ENCODE peak calls at places on chromosomes 2 and 18, in six cellular contexts. V is cardiac muscle cell, D is bronchial epithelial cell, Z is spleen, M is BJ, N is stomach. W is an unnamed sample. For H3K36me3, the result is how much of the 10 kb centered on the place peaks cover.

GRCh38 chr2:108536133-108536780 is 2.0 kb downstream of the LIMS1 start:
- DNase-seq in V (peak), D (peak), Z (no peak), M (no peak), N (no peak), W (no peak)

GRCh38 chr18:11500153-11501122 is 109.0 kb upstream of the SLC35G4 start:
- DNase-seq in V (peak), D (peak), Z (no peak), M (peak), N (no peak), W (peak)

GRCh38 chr2:27083410-27084296 is 2.9 kb upstream of the KHK start:
- DNase-seq in V (peak), D (peak), Z (peak), M (no peak), N (no peak), W (no peak)

GRCh38 chr2:109046925-109047508 is 58.0 kb upstream of the EDAR start:
- DNase-seq in V (no peak), D (no peak), Z (peak), M (no peak), N (no peak), W (no peak)

GRCh38 chr2:101698419-101699190 is 1.1 kb downstream of the MAP4K4 start:
- DNase-seq in V (peak), D (peak), Z (no peak), M (no peak), N (no peak), W (no peak)

GRCh38 chr2:145091967-145092366 is 572.0 kb upstream of the ZEB2 start:
- DNase-seq in V (no peak), D (no peak), Z (no peak), M (no peak), N (no peak), W (no peak)

GRCh38 chr18:37684590-37684989 is 119.0 kb upstream of the CELF4 start:
- DNase-seq in V (no peak), D (no peak), Z (no peak), M (no peak), N (no peak), W (no peak)

GRCh38 chr2:11862049-11862448 is 115.6 kb downstream of the LPIN1 start:
- DNase-seq in V (no peak), D (peak), Z (peak), M (no peak), N (no peak), W (no peak)

DNA sequence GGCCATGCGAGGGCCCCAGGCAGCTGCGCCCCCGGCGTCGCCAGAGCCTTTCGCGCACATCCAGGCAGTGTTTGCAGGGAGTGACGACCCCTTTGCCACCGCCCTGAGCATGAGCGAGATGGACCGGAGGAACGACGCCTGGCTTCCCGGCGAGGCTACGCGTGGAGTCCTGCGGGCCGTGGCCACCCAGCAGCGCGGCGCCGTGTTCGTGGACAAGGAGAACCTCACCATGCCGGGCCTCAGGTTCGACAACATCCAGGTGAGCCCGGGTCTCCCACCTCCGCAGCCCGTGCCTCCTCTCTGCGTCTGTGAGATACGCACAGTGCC is 8.9 kb downstream of the TRAPPC12 start:
- DNase-seq in V (no peak), D (no peak), Z (no peak), M (no peak), N (no peak), W (no peak)
- H3K36me3 ChIP-seq in V (under half), D (under half), Z (half or more), M (under half), N (half or more), W (half or more)

DNA sequence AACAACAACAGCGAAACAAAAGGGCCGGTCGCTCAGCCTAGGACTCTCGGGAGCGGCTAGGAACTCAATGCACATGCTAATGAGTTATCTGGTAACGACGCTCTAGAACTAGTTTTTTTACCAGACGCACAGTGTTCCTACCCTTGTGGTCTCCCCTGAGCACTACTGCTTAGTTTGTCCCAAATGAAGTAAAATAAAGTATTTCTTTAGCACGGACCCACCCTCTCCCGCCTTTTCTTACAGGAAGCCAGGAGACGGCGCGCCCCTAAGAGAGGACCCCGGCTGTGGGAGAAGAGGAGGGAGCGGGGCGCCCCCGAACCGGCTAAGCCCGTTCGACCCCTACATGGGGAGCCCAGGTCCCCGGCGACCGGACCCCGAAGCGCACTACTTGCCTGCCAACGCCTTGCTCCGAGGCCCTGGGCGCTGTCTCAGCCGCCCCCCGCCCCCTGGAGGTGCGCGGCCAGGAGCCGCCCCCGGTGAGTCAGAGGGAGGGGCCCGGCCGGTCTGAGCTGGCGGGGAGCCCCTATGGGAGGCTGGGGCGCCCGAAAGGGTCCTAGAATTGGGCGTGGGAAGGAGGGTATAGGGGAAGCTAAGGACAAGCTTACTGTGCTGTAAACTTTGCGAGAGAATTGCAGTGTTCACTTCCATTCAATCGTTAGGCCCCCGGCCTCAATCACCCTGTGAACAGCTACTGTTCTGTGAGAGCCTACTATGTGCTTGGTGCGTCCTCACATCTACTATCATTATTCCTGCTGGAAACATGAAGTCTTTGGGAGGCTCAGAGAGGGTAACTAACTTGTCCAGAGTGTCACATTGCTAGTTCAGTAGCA is 3.6 kb upstream of the CAPG start:
- DNase-seq in V (peak), D (peak), Z (no peak), M (no peak), N (peak), W (no peak)
- TF ChIP-seq CTCF in V (no peak), D (no peak), Z (peak), M (no peak), N (no peak), W (no peak)

GRCh38 chr2:172680595-172681176 is 55.0 kb upstream of the RAPGEF4 start:
- DNase-seq in V (peak), D (no peak), Z (no peak), M (no peak), N (no peak), W (no peak)

GRCh38 chr2:172685467-172685866 is 50.2 kb upstream of the RAPGEF4 start:
- DNase-seq in V (no peak), D (no peak), Z (no peak), M (no peak), N (no peak), W (no peak)
- H3K36me3 ChIP-seq in V (under half), D (under half), Z (under half), M (under half), N (under half), W (under half)

DNA sequence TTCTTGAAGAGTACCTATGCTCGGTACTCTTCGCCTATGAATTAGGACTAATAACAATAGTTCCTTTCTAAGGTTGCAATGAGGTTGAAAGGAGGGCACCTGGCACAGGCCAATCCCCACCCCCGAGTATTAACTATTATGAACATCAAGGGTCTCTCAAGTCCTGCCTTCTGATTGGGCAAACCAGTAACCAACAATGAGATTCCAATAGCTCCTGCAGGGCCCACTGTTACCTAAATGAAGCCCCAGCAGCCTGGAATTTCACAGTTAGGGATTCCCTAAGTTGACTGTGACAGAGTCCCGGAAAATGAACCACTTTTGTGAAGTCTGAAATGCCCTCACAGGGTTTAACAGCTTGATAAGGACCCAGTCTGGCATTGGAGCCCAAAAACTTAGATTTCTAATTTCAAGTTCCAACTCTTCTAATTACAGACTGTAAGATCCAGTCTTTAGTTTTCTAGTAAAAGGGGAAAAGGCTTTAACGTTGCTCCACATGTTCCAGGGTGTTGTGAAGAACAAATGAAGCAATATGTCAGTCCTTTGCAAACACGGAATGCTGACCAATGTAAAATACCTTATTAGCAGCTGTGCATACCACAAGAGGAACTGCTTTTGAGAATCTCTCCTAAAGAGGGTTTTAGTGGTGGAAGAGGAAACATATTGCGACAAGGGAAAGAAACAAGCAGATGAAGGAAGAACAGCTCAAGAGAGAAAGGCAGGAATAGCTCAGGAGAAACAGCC is 277.7 kb upstream of the MAP2 start:
- DNase-seq in V (no peak), D (no peak), Z (no peak), M (no peak), N (no peak), W (no peak)
- TF ChIP-seq CTCF in V (no peak), D (no peak), Z (no peak), M (no peak), N (no peak), W (no peak)

DNA sequence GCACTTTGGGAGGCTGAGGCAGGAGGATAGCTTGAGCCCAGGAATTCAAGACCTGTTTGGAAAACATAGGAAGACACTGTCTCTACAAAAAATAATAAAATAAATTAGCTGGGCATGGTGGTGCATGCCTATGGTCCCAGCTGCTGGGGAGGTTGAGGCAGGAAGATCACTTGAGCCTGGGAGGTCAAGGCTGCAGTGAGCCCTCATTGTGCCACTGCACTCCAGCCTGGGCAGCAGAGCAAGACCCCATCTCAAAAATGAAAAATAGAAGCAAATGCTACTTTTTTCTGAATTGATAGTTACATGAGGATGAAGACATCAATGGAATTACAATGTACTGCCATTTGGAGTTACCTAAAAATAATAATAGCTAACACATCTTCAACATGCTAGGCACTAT is 31.9 kb downstream of the METTL21A start:
- DNase-seq in V (no peak), D (no peak), Z (no peak), M (no peak), N (no peak), W (no peak)
- H3K36me3 ChIP-seq in V (under half), D (under half), Z (half or more), M (under half), N (half or more), W (half or more)

GRCh38 chr2:46858697-46859080 is 56.9 kb downstream of the MCFD2 start:
- DNase-seq in V (peak), D (no peak), Z (no peak), M (peak), N (no peak), W (no peak)

GRCh38 chr2:46856336-46856735 is 59.3 kb downstream of the MCFD2 start:
- DNase-seq in V (no peak), D (no peak), Z (no peak), M (no peak), N (no peak), W (peak)

GRCh38 chr2:46855805-46856204 is 59.8 kb downstream of the MCFD2 start:
- DNase-seq in V (no peak), D (peak), Z (no peak), M (no peak), N (no peak), W (no peak)

GRCh38 chr2:46859482-46859881 is 56.1 kb downstream of the MCFD2 start:
- DNase-seq in V (no peak), D (no peak), Z (no peak), M (no peak), N (no peak), W (no peak)

DNA sequence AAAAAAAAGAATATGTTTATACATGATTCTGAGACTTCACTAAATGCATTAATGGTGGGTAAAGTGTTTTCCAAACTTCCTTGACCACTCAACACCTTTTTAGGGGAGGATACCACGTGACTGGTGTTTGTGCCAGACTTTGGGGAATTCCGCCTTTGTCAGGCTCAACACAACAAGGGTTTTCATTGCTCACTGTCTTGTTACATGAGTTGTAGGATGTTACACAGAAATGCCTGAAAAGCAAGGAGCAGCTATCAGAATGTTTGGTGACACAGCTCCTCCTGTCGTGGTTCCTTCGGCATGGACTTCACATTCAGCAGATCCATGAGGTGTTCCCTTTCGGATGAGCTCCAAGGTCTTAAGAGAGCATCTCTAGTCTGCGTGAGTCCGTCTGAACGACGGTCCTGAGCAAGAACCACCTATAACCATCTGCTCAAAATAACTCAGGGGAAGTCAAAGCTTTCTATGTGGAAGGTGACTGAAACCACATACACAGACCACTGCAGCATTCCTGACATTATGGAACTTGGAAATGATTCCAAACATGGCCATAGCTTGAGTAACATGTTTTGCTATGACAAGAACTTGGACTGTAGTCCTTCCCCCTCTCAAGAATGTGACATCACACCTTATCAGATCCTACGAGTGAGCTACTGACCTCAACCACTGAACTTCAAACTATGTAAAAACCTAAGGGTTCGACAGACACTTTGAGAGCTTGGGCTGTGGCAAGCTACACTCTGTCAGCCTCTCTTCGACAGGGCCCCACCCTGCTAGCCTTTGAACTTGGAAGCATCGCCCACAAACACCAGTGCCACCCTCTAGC is 57.5 kb downstream of the MCFD2 start:
- DNase-seq in V (peak), D (no peak), Z (no peak), M (peak), N (no peak), W (no peak)
- TF ChIP-seq CTCF in V (no peak), D (no peak), Z (no peak), M (peak), N (no peak), W (no peak)

GRCh38 chr2:17719562-17720371 is 33.8 kb downstream of the SMC6 start:
- DNase-seq in V (peak), D (peak), Z (no peak), M (no peak), N (no peak), W (no peak)
- H3K36me3 ChIP-seq in V (half or more), D (under half), Z (half or more), M (under half), N (half or more), W (half or more)

DNA sequence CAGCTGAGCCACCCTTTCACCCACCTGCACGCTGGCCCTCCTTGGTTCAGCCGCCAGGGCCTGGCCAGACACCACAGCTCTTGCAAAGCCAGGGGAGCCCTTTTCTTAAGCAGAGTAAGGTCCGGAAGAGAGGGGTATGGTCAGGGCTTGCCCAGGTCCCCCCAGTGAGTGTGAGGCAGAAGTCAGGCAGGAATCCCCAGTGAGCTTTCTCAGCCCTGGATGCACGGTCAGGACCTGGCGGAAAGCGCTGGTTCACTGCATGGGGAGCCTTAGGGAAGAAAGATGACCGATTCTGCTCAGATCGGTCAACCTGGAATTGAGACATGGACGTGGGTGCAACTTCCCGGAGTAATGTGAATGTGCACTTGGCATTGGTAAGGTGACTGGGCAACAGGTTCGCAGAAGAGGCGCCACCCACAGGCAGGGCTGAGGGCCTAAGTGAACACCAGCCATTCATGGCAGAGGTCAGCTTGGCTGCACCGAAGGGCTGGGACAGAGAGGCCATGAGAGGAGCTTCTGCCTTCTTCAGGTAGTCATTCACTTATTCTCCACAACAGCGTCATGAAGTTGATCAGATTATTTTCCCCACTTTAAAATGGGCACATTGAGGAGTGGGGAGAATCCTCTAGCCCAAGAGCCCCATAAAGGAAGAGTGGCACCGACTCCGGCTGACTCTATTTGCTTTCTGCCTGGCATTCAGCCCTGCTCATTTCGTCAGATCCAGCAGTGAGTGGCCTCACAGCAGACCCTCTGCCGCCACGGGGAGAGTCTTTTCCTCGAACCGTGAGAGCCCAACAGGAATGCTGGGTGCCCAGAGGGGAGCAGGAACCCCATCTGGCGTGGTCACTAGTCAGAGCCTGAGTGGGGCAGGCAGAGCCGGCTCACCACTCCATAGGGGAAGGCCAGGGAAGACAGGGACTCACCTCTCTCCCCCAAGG is 35.8 kb downstream of the SCTR start:
- DNase-seq in V (no peak), D (no peak), Z (no peak), M (no peak), N (peak), W (no peak)
- TF ChIP-seq CTCF in V (no peak), D (no peak), Z (no peak), M (no peak), N (no peak), W (no peak)